ENCODE peak calls at places on chromosomes 4 and X, in eight cellular contexts. One of them, this sample, is unnamed.

GRCh38 chrX:40068048-40068447 is 29.7 kb downstream of the BCOR start:
- DNase-seq in LNCaP clone FGC: no peak
- DNase-seq in lower leg skin: no peak
- DNase-seq in CD4-positive, alpha-beta T cell: no peak
- DNase-seq in lower lobe of right lung: no peak
- DNase-seq in cardiac fibroblast: peak; percentile 16
- DNase-seq in HFFc6: peak; percentile 28
- DNase-seq in pancreas: no peak
- DNase-seq in this sample: no peak

GRCh38 chrX:134548844-134549205 is 88.9 kb downstream of the HPRT1 start:
- DNase-seq in lower leg skin: no peak
- DNase-seq in lower lobe of right lung: no peak
- DNase-seq in HFFc6: no peak
- DNase-seq in CD4-positive, alpha-beta T cell: no peak
- DNase-seq in cardiac fibroblast: no peak
- DNase-seq in LNCaP clone FGC: no peak
- DNase-seq in pancreas: no peak
- DNase-seq in this sample: no peak

GRCh38 chr4:146329042-146329716 is 114.8 kb downstream of the REELD1 start:
- DNase-seq in lower lobe of right lung: no peak
- DNase-seq in HFFc6: peak; percentile 70
- DNase-seq in LNCaP clone FGC: no peak
- DNase-seq in cardiac fibroblast: peak; percentile 75
- DNase-seq in pancreas: no peak
- DNase-seq in lower leg skin: no peak
- DNase-seq in CD4-positive, alpha-beta T cell: no peak
- DNase-seq in this sample: no peak

GRCh38 chr4:74516321-74516720 is 71.4 kb downstream of the AREG start:
- DNase-seq in lower lobe of right lung: no peak
- DNase-seq in pancreas: no peak
- DNase-seq in HFFc6: peak; percentile 44
- DNase-seq in CD4-positive, alpha-beta T cell: no peak
- DNase-seq in LNCaP clone FGC: no peak
- DNase-seq in cardiac fibroblast: peak; percentile 71
- DNase-seq in lower leg skin: no peak
- DNase-seq in this sample: no peak

GRCh38 chr4:89493367-89493766 is 185.8 kb upstream of the GPRIN3 start:
- DNase-seq in pancreas: no peak
- DNase-seq in lower leg skin: no peak
- DNase-seq in lower lobe of right lung: no peak
- DNase-seq in HFFc6: no peak
- DNase-seq in CD4-positive, alpha-beta T cell: no peak
- DNase-seq in LNCaP clone FGC: no peak
- DNase-seq in cardiac fibroblast: no peak
- DNase-seq in this sample: no peak

GRCh38 chrX:119685225-119686066 is 7.5 kb downstream of the SEPTIN6 start:
- DNase-seq in cardiac fibroblast: no peak
- DNase-seq in lower leg skin: no peak
- DNase-seq in HFFc6: peak; percentile 15
- DNase-seq in LNCaP clone FGC: no peak
- DNase-seq in lower lobe of right lung: no peak
- DNase-seq in CD4-positive, alpha-beta T cell: no peak
- DNase-seq in pancreas: no peak
- DNase-seq in this sample: no peak

GRCh38 chrX:2497961-2498780 is 2.6 kb downstream of the DHRSX start:
- DNase-seq in cardiac fibroblast: peak; percentile 42
- DNase-seq in HFFc6: no peak
- DNase-seq in lower leg skin: peak; percentile 59
- DNase-seq in lower lobe of right lung: no peak
- DNase-seq in pancreas: peak; percentile 43
- DNase-seq in CD4-positive, alpha-beta T cell: no peak
- DNase-seq in LNCaP clone FGC: no peak
- DNase-seq in this sample: peak; percentile 11

GRCh38 chrX:106698693-106699092 is 27.8 kb upstream of the RNF128 start:
- DNase-seq in CD4-positive, alpha-beta T cell: no peak
- DNase-seq in lower lobe of right lung: no peak
- DNase-seq in LNCaP clone FGC: no peak
- DNase-seq in cardiac fibroblast: peak; percentile 12
- DNase-seq in lower leg skin: no peak
- DNase-seq in pancreas: no peak
- DNase-seq in HFFc6: peak; percentile 21
- DNase-seq in this sample: no peak

GRCh38 chr4:15436515-15436914 is 8.7 kb downstream of the C1QTNF7 start:
- DNase-seq in lower lobe of right lung: no peak
- DNase-seq in CD4-positive, alpha-beta T cell: no peak
- DNase-seq in HFFc6: peak; percentile 21
- DNase-seq in LNCaP clone FGC: no peak
- DNase-seq in pancreas: no peak
- DNase-seq in lower leg skin: no peak
- DNase-seq in cardiac fibroblast: peak; percentile 76
- DNase-seq in this sample: no peak

GRCh38 chr4:8438743-8439142 is 1.8 kb downstream of the ACOX3 start:
- DNase-seq in lower leg skin: no peak
- DNase-seq in cardiac fibroblast: no peak
- DNase-seq in pancreas: no peak
- DNase-seq in LNCaP clone FGC: no peak
- DNase-seq in lower lobe of right lung: no peak
- DNase-seq in HFFc6: no peak
- DNase-seq in CD4-positive, alpha-beta T cell: no peak
- DNase-seq in this sample: no peak

GRCh38 chr4:168536448-168536847 is 39.6 kb downstream of the PALLD start:
- DNase-seq in HFFc6: no peak
- DNase-seq in pancreas: no peak
- DNase-seq in cardiac fibroblast: no peak
- DNase-seq in CD4-positive, alpha-beta T cell: no peak
- DNase-seq in lower lobe of right lung: no peak
- DNase-seq in lower leg skin: no peak
- DNase-seq in LNCaP clone FGC: no peak
- DNase-seq in this sample: no peak

GRCh38 chrX:14032383-14032782 is 2.7 kb upstream of the GEMIN8 start:
- DNase-seq in CD4-positive, alpha-beta T cell: peak; percentile 38
- DNase-seq in lower lobe of right lung: no peak
- DNase-seq in cardiac fibroblast: peak; percentile 64
- DNase-seq in HFFc6: peak; percentile 22
- DNase-seq in lower leg skin: no peak
- DNase-seq in LNCaP clone FGC: no peak
- DNase-seq in pancreas: no peak
- DNase-seq in this sample: peak; percentile 32

GRCh38 chrX:70087857-70088256 is 25.6 kb downstream of the OTUD6A start:
- DNase-seq in lower lobe of right lung: no peak
- DNase-seq in LNCaP clone FGC: peak; percentile 65
- DNase-seq in HFFc6: peak; percentile 8
- DNase-seq in pancreas: no peak
- DNase-seq in lower leg skin: no peak
- DNase-seq in cardiac fibroblast: peak; percentile 71
- DNase-seq in CD4-positive, alpha-beta T cell: no peak
- DNase-seq in this sample: no peak

GRCh38 chrX:23783569-23784486 is 855 bp downstream of the SAT1 start:
- DNase-seq in LNCaP clone FGC: no peak
- DNase-seq in HFFc6: no peak
- DNase-seq in lower lobe of right lung: no peak
- DNase-seq in cardiac fibroblast: peak; percentile 37
- DNase-seq in CD4-positive, alpha-beta T cell: no peak
- DNase-seq in lower leg skin: no peak
- DNase-seq in pancreas: no peak
- DNase-seq in this sample: no peak

GRCh38 chrX:1743105-1743504 is 128.2 kb downstream of the ASMT start:
- DNase-seq in lower leg skin: no peak
- DNase-seq in LNCaP clone FGC: no peak
- DNase-seq in lower lobe of right lung: no peak
- DNase-seq in cardiac fibroblast: no peak
- DNase-seq in CD4-positive, alpha-beta T cell: no peak
- DNase-seq in HFFc6: no peak
- DNase-seq in pancreas: no peak
- DNase-seq in this sample: no peak

GRCh38 chr4:83558693-83559092 is 22.8 kb downstream of the GPAT3 start:
- DNase-seq in cardiac fibroblast: peak; percentile 33
- DNase-seq in LNCaP clone FGC: no peak
- DNase-seq in lower lobe of right lung: no peak
- DNase-seq in pancreas: no peak
- DNase-seq in lower leg skin: no peak
- DNase-seq in CD4-positive, alpha-beta T cell: no peak
- DNase-seq in HFFc6: peak; percentile 12
- DNase-seq in this sample: no peak

GRCh38 chr4:23733476-23733875 is 156.4 kb downstream of the PPARGC1A start:
- DNase-seq in lower leg skin: no peak
- DNase-seq in LNCaP clone FGC: no peak
- DNase-seq in pancreas: no peak
- DNase-seq in CD4-positive, alpha-beta T cell: no peak
- DNase-seq in cardiac fibroblast: no peak
- DNase-seq in HFFc6: no peak
- DNase-seq in lower lobe of right lung: no peak
- DNase-seq in this sample: no peak

GRCh38 chrX:136708348-136708747 is 60.4 kb downstream of the CD40LG start:
- DNase-seq in lower leg skin: no peak
- DNase-seq in lower lobe of right lung: no peak
- DNase-seq in CD4-positive, alpha-beta T cell: no peak
- DNase-seq in LNCaP clone FGC: no peak
- DNase-seq in cardiac fibroblast: peak; percentile 15
- DNase-seq in HFFc6: no peak
- DNase-seq in pancreas: no peak
- DNase-seq in this sample: no peak

GRCh38 chr4:83178029-83178428 is 63.5 kb upstream of the PLAC8 start:
- DNase-seq in LNCaP clone FGC: no peak
- DNase-seq in lower lobe of right lung: no peak
- DNase-seq in CD4-positive, alpha-beta T cell: no peak
- DNase-seq in cardiac fibroblast: no peak
- DNase-seq in lower leg skin: no peak
- DNase-seq in pancreas: no peak
- DNase-seq in HFFc6: no peak
- DNase-seq in this sample: peak; percentile 42

GRCh38 chr4:17657849-17658248 is 43.4 kb downstream of the MED28 start:
- DNase-seq in HFFc6: no peak
- DNase-seq in lower leg skin: no peak
- DNase-seq in CD4-positive, alpha-beta T cell: no peak
- DNase-seq in lower lobe of right lung: no peak
- DNase-seq in cardiac fibroblast: no peak
- DNase-seq in LNCaP clone FGC: no peak
- DNase-seq in pancreas: no peak
- DNase-seq in this sample: no peak

GRCh38 chrX:65668362-65669310 is 1.2 kb downstream of the MSN start:
- DNase-seq in pancreas: no peak
- DNase-seq in CD4-positive, alpha-beta T cell: peak; percentile 45
- DNase-seq in LNCaP clone FGC: no peak
- DNase-seq in lower leg skin: peak; percentile 93
- DNase-seq in HFFc6: peak; percentile 73
- DNase-seq in lower lobe of right lung: peak; percentile 73
- DNase-seq in cardiac fibroblast: peak; percentile 86
- DNase-seq in this sample: peak; percentile 40

GRCh38 chr4:1035510-1035909 is 24.1 kb downstream of the FGFRL1 start:
- DNase-seq in LNCaP clone FGC: no peak
- DNase-seq in cardiac fibroblast: peak; percentile 42
- DNase-seq in pancreas: no peak
- DNase-seq in HFFc6: no peak
- DNase-seq in lower lobe of right lung: no peak
- DNase-seq in lower leg skin: no peak
- DNase-seq in CD4-positive, alpha-beta T cell: no peak
- DNase-seq in this sample: no peak

GRCh38 chr4:15695240-15695699 is 7.6 kb upstream of the BST1 start:
- DNase-seq in lower lobe of right lung: no peak
- DNase-seq in HFFc6: peak; percentile 92
- DNase-seq in CD4-positive, alpha-beta T cell: no peak
- DNase-seq in lower leg skin: no peak
- DNase-seq in pancreas: no peak
- DNase-seq in cardiac fibroblast: peak; percentile 80
- DNase-seq in LNCaP clone FGC: no peak
- DNase-seq in this sample: no peak

DNA sequence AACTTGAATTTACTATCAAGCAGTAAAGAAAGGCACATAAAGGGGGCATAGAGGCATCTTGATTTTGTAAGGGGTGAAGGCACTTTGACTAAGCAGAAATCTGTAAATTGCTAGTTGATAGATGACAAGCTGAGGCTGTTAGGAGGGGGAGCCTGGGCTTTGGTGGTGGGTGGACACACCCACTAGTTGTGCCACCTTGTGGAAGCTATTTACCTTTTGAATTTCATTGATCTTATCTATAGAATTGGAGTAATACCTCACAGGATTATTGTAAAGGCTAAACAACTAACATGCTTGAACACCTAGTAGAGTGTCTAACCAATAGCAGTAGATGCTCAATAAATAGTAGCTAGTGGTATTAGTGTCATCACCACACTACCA is 142.8 kb upstream of the KCNIP4 start:
- DNase-seq in cardiac fibroblast: no peak
- DNase-seq in LNCaP clone FGC: no peak
- DNase-seq in lower leg skin: no peak
- DNase-seq in CD4-positive, alpha-beta T cell: no peak
- DNase-seq in pancreas: no peak
- DNase-seq in HFFc6: no peak
- DNase-seq in lower lobe of right lung: no peak
- DNase-seq in this sample: no peak
- TF ChIP-seq CTCF in cardiac fibroblast: no peak
- TF ChIP-seq CTCF in LNCaP clone FGC: no peak
- TF ChIP-seq CTCF in lower leg skin: no peak
- TF ChIP-seq CTCF in CD4-positive, alpha-beta T cell: no peak
- TF ChIP-seq CTCF in pancreas: no peak
- TF ChIP-seq CTCF in HFFc6: no peak
- TF ChIP-seq CTCF in lower lobe of right lung: no peak
- TF ChIP-seq CTCF in this sample: no peak

DNA sequence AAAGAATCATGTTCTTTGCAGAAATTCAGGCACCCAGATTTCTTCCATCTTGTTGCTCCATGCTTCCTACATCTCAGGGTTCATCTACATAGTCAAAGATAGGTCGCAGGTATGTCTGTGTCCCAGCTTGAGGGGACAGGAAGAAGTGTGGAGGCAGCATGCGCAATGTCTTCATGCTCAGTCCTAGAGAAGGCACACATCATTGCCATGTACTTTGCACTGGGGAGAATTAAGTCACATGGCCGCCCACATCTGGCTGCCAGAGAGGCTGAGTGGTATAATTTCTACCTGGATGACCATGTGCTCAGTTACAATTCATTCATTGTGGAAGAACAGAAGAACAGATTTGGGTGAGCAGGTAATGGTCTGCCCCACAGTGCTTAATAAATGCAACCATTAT is 54.1 kb downstream of the GAB1 start:
- DNase-seq in pancreas: no peak
- DNase-seq in HFFc6: no peak
- DNase-seq in CD4-positive, alpha-beta T cell: no peak
- DNase-seq in lower leg skin: no peak
- DNase-seq in lower lobe of right lung: no peak
- DNase-seq in LNCaP clone FGC: no peak
- DNase-seq in cardiac fibroblast: no peak
- DNase-seq in this sample: no peak
- TF ChIP-seq CTCF in pancreas: no peak
- TF ChIP-seq CTCF in HFFc6: no peak
- TF ChIP-seq CTCF in CD4-positive, alpha-beta T cell: no peak
- TF ChIP-seq CTCF in lower leg skin: no peak
- TF ChIP-seq CTCF in lower lobe of right lung: no peak
- TF ChIP-seq CTCF in LNCaP clone FGC: no peak
- TF ChIP-seq CTCF in cardiac fibroblast: no peak
- TF ChIP-seq CTCF in this sample: no peak

GRCh38 chr4:105594094-105595010 is 41.9 kb downstream of the ARHGEF38 start:
- DNase-seq in CD4-positive, alpha-beta T cell: no peak
- DNase-seq in cardiac fibroblast: no peak
- DNase-seq in LNCaP clone FGC: peak; percentile 68
- DNase-seq in HFFc6: no peak
- DNase-seq in lower lobe of right lung: no peak
- DNase-seq in pancreas: no peak
- DNase-seq in lower leg skin: no peak
- DNase-seq in this sample: peak; percentile 14
- TF ChIP-seq CTCF in CD4-positive, alpha-beta T cell: no peak
- TF ChIP-seq CTCF in cardiac fibroblast: no peak
- TF ChIP-seq CTCF in LNCaP clone FGC: no peak
- TF ChIP-seq CTCF in HFFc6: no peak
- TF ChIP-seq CTCF in lower lobe of right lung: no peak
- TF ChIP-seq CTCF in pancreas: no peak
- TF ChIP-seq CTCF in lower leg skin: no peak
- TF ChIP-seq CTCF in this sample: no peak

GRCh38 chr4:2281575-2282343 is 19.9 kb upstream of the MXD4 start:
- DNase-seq in lower leg skin: no peak
- DNase-seq in lower lobe of right lung: no peak
- DNase-seq in pancreas: no peak
- DNase-seq in LNCaP clone FGC: no peak
- DNase-seq in cardiac fibroblast: no peak
- DNase-seq in HFFc6: no peak
- DNase-seq in CD4-positive, alpha-beta T cell: peak; percentile 74
- DNase-seq in this sample: peak; percentile 67
- TF ChIP-seq CTCF in lower leg skin: no peak
- TF ChIP-seq CTCF in lower lobe of right lung: no peak
- TF ChIP-seq CTCF in pancreas: no peak
- TF ChIP-seq CTCF in LNCaP clone FGC: peak; percentile 16
- TF ChIP-seq CTCF in cardiac fibroblast: peak; percentile 23
- TF ChIP-seq CTCF in HFFc6: peak; percentile 59
- TF ChIP-seq CTCF in CD4-positive, alpha-beta T cell: peak; percentile 25
- TF ChIP-seq CTCF in this sample: no peak

This sample was measured in GM20000.